ENCODE peak calls at places on chromosome 14, in ten cellular contexts. U is GM06990, Q is neural crest cell, R is OCI-LY7, D is astrocyte of the spinal cord, X is upper lobe of right lung, J is BJ, V is psoas muscle, P is fibroblast of the aortic adventitia, M is hepatocyte. W is an unnamed sample.

GRCh38 chr14:50560929-50561280 is 960 bp downstream of the ATL1 start:
- DNase-seq in U (peak), P (peak), M (peak), X (peak), V (peak), D (peak), R (no peak), J (peak), Q (peak), W (peak)

GRCh38 chr14:105092124-105092911 is 27.1 kb upstream of the GPR132 start:
- DNase-seq in J (no peak), D (no peak), M (peak), U (no peak), X (peak), Q (no peak), P (no peak), R (no peak), V (no peak), W (no peak)

GRCh38 chr14:30608533-30609006 is 13.5 kb upstream of the SCFD1 start:
- DNase-seq in M (peak), D (peak), R (no peak), Q (no peak), V (no peak), J (no peak), U (no peak), X (no peak), P (peak), W (no peak)

GRCh38 chr14:100547633-100548294 is 39.5 kb downstream of the BEGAIN start:
- DNase-seq in D (peak), R (peak), V (no peak), Q (no peak), J (peak), M (no peak), P (no peak), U (no peak), X (peak), W (no peak)

GRCh38 chr14:53367631-53368030 is 214.5 kb upstream of the DDHD1 start:
- DNase-seq in X (no peak), J (no peak), P (peak), D (no peak), V (no peak), M (peak), Q (no peak), U (no peak), R (no peak), W (no peak)

GRCh38 chr14:76386922-76387782 is 11.2 kb downstream of the ESRRB start:
- DNase-seq in V (peak), D (peak), R (peak), Q (peak), X (peak), J (no peak), P (peak), U (peak), M (peak), W (peak)

GRCh38 chr14:67335781-67336180 is 23.8 kb downstream of the ATP6V1D start:
- DNase-seq in P (peak), D (peak), R (peak), J (no peak), X (no peak), M (peak), U (no peak), V (no peak), Q (peak), W (no peak)

GRCh38 chr14:32203928-32204357 is 874 bp upstream of the RNU6-8 start:
- DNase-seq in U (peak), Q (peak), R (no peak), V (peak), D (no peak), M (no peak), P (peak), J (no peak), X (no peak), W (no peak)

GRCh38 chr14:87430810-87431209 is 562.2 kb downstream of the GALC start:
- DNase-seq in X (no peak), U (no peak), Q (no peak), J (no peak), R (no peak), P (peak), M (no peak), V (no peak), D (no peak), W (no peak)

GRCh38 chr14:27672047-27672446 is 1074.2 kb upstream of the NOVA1 start:
- DNase-seq in Q (no peak), X (no peak), D (no peak), P (no peak), J (no peak), M (no peak), U (no peak), R (no peak), V (no peak), W (no peak)

GRCh38 chr14:97703006-97703760 is 906.0 kb downstream of the VRK1 start:
- DNase-seq in P (no peak), D (no peak), J (no peak), Q (no peak), V (no peak), R (no peak), X (no peak), M (no peak), U (peak), W (no peak)

GRCh38 chr14:28323951-28324741 is 442.4 kb upstream of the FOXG1 start:
- DNase-seq in P (no peak), V (no peak), U (no peak), R (no peak), D (no peak), X (no peak), Q (no peak), M (no peak), J (no peak), W (no peak)

GRCh38 chr14:65961004-65961403 is 525.2 kb upstream of the CCDC196 start:
- DNase-seq in D (peak), M (peak), R (peak), X (peak), P (peak), U (peak), V (no peak), J (no peak), Q (peak), W (peak)

GRCh38 chr14:104184911-104185499 is 46.6 kb downstream of the KIF26A start:
- DNase-seq in M (peak), V (no peak), J (no peak), Q (no peak), R (no peak), P (no peak), X (no peak), D (no peak), U (no peak), W (peak)

GRCh38 chr14:94748667-94749347 is 21.1 kb downstream of the GSC start:
- DNase-seq in U (no peak), R (peak), D (no peak), P (no peak), Q (peak), J (no peak), M (peak), X (no peak), V (no peak), W (peak)
- TF ChIP-seq CTCF in U (peak), R (peak), D (peak), P (peak), Q (peak), J (peak), M (peak), X (peak), V (peak), W (peak)

GRCh38 chr14:45284802-45285201 is 31.8 kb upstream of the MIS18BP1 start:
- DNase-seq in R (peak), Q (no peak), P (no peak), V (no peak), X (no peak), J (no peak), D (no peak), M (no peak), U (no peak), W (no peak)
- TF ChIP-seq CTCF in R (peak), Q (no peak), P (no peak), V (no peak), X (no peak), J (no peak), D (no peak), M (no peak), U (no peak), W (no peak)

GRCh38 chr14:64746298-64747250 is 42.4 kb downstream of the PLEKHG3 start:
- DNase-seq in P (peak), D (peak), X (no peak), J (no peak), U (no peak), Q (no peak), M (no peak), R (no peak), V (no peak), W (no peak)

GRCh38 chr14:64743061-64743460 is 38.8 kb downstream of the PLEKHG3 start:
- DNase-seq in V (no peak), U (no peak), Q (no peak), R (no peak), J (no peak), X (no peak), P (no peak), D (no peak), M (no peak), W (no peak)

GRCh38 chr14:64747327-64747726 is 43.1 kb downstream of the PLEKHG3 start:
- DNase-seq in Q (no peak), U (no peak), X (no peak), V (no peak), D (no peak), M (no peak), R (no peak), J (no peak), P (no peak), W (no peak)

GRCh38 chr14:64748521-64748920 is 44.3 kb downstream of the PLEKHG3 start:
- DNase-seq in R (no peak), V (no peak), D (no peak), U (no peak), J (no peak), P (no peak), Q (no peak), X (no peak), M (no peak), W (no peak)

DNA sequence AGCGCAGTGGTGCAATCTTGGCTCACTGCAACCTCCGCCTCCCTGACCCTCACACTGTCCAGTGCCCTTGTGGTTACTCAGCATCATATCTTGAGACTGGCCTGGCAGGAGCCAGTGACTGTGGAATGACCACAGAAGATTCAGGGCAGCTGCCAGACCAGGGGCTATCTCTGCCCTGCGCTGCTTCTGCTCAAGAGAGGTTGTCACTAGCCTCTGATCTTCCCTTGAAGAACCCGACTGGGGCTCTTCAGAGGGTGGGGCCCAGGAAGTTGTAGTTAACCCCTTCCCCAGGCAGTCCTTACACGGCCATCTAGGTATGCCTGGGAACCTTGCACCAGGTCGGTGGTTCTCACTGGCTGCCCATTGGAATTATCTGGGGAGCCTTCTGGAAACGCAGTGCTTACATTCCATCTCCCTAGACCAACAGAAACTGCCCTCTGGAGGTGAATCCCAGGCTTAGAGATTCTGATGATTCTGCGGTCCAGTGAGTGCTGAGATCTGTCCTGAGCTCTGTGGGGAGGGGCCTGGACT is 41.4 kb downstream of the PLEKHG3 start:
- DNase-seq in Q (no peak), M (no peak), X (no peak), R (no peak), D (peak), P (peak), J (no peak), V (peak), U (no peak), W (no peak)
- TF ChIP-seq CTCF in Q (no peak), M (peak), X (no peak), R (no peak), D (peak), P (peak), J (peak), V (no peak), U (no peak), W (no peak)

GRCh38 chr14:43898709-43899108 is 608.4 kb downstream of the FSCB start:
- DNase-seq in U (no peak), J (no peak), D (no peak), M (peak), X (no peak), R (no peak), V (no peak), P (no peak), Q (no peak), W (no peak)
- TF ChIP-seq CTCF in U (no peak), J (no peak), D (no peak), M (peak), X (no peak), R (peak), V (no peak), P (no peak), Q (peak), W (no peak)

GRCh38 chr14:103085106-103086091 is 1.4 kb downstream of the LBHD2 start:
- DNase-seq in U (no peak), M (no peak), X (no peak), R (no peak), D (no peak), V (peak), J (no peak), Q (no peak), P (no peak), W (no peak)
- TF ChIP-seq CTCF in U (peak), M (peak), X (no peak), R (no peak), D (peak), V (no peak), J (peak), Q (no peak), P (peak), W (peak)

DNA sequence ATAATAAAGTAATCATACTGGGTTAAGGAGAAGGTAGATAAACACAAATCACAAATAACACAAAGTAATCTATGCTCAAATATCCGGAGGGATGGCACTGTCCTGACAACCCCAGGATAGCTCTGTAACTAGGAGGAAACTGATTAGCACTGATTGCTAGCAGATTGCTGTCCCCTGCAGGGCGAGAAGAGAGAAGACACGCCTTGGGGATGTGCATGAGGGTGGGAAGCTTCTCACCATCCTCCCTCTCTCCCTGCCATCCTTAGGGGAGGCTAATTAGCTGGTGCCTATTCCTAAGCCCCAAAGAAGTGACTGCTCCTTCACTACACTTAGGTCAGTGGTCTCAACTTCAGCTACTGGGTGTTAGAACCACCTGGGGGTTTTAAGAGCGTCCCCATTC is 27.0 kb upstream of the TMEM260 start:
- DNase-seq in Q (no peak), R (no peak), M (no peak), X (no peak), V (no peak), P (no peak), J (no peak), U (no peak), D (no peak), W (no peak)
- TF ChIP-seq CTCF in Q (no peak), R (no peak), M (no peak), X (no peak), V (no peak), P (no peak), J (no peak), U (peak), D (no peak), W (no peak)

GRCh38 chr14:90520326-90520725 is 123.5 kb downstream of the CALM1 start:
- DNase-seq in D (no peak), J (no peak), X (no peak), U (no peak), R (no peak), P (no peak), M (no peak), Q (no peak), V (no peak), W (no peak)
- TF ChIP-seq CTCF in D (no peak), J (no peak), X (no peak), U (no peak), R (no peak), P (no peak), M (no peak), Q (no peak), V (no peak), W (no peak)

GRCh38 chr14:79332504-79333197 is 878.7 kb downstream of the DIO2 start:
- DNase-seq in D (peak), U (no peak), V (no peak), J (no peak), Q (no peak), X (no peak), M (no peak), P (no peak), R (no peak), W (no peak)

GRCh38 chr14:79328863-79329262 is 882.4 kb downstream of the DIO2 start:
- DNase-seq in V (no peak), P (no peak), Q (no peak), U (no peak), M (no peak), R (no peak), J (no peak), D (peak), X (no peak), W (no peak)

GRCh38 chr14:79334272-79334671 is 877.0 kb downstream of the DIO2 start:
- DNase-seq in X (no peak), M (no peak), U (no peak), D (no peak), J (no peak), P (no peak), Q (no peak), R (no peak), V (no peak), W (no peak)

GRCh38 chr14:79333198-79333546 is 878.1 kb downstream of the DIO2 start:
- DNase-seq in Q (no peak), X (no peak), J (no peak), U (no peak), P (no peak), D (no peak), V (no peak), R (no peak), M (no peak), W (no peak)

GRCh38 chr14:79331820-79332219 is 879.5 kb downstream of the DIO2 start:
- DNase-seq in X (no peak), D (no peak), M (no peak), V (no peak), P (no peak), J (no peak), U (no peak), R (no peak), Q (no peak), W (no peak)
- TF ChIP-seq CTCF in X (no peak), D (no peak), M (no peak), V (no peak), P (no peak), J (no peak), U (no peak), R (no peak), Q (no peak), W (no peak)

GRCh38 chr14:92581966-92582566 is 68.5 kb downstream of the RIN3 start:
- DNase-seq in M (no peak), Q (no peak), D (no peak), X (no peak), J (no peak), U (no peak), V (no peak), R (no peak), P (no peak), W (no peak)

GRCh38 chr14:92586001-92586947 is 72.7 kb downstream of the RIN3 start:
- DNase-seq in P (peak), D (peak), M (peak), Q (no peak), J (peak), V (no peak), R (no peak), U (peak), X (no peak), W (no peak)

GRCh38 chr14:92584856-92585255 is 71.3 kb downstream of the RIN3 start:
- DNase-seq in J (no peak), V (no peak), Q (no peak), R (no peak), U (no peak), M (no peak), X (peak), D (no peak), P (no peak), W (no peak)

GRCh38 chr14:92582706-92583452 is 69.3 kb downstream of the RIN3 start:
- DNase-seq in V (no peak), Q (no peak), U (peak), R (no peak), D (no peak), M (no peak), X (no peak), J (no peak), P (no peak), W (peak)

GRCh38 chr14:92584221-92584620 is 70.6 kb downstream of the RIN3 start:
- DNase-seq in R (no peak), U (no peak), J (no peak), V (no peak), D (no peak), P (no peak), X (no peak), Q (no peak), M (no peak), W (no peak)
- TF ChIP-seq CTCF in R (no peak), U (no peak), J (no peak), V (no peak), D (no peak), P (no peak), X (no peak), Q (no peak), M (no peak), W (no peak)

GRCh38 chr14:81737938-81738337 is 204.3 kb upstream of the SEL1L start:
- DNase-seq in M (no peak), P (no peak), V (no peak), Q (no peak), D (no peak), X (no peak), R (no peak), U (no peak), J (no peak), W (no peak)
- TF ChIP-seq CTCF in M (peak), P (no peak), V (no peak), Q (no peak), D (no peak), X (no peak), R (no peak), U (no peak), J (no peak), W (no peak)

W was measured in GM13977.